ENCODE peak calls at places on chromosomes 11 and 22, in eight cellular contexts. X is body of pancreas, S is sigmoid colon, N is transverse colon, R is A549, O is neural progenitor cell, W is WERI-Rb-1, Z is thoracic aorta. U is an unnamed sample.

GRCh38 chr11:86484164-86484794 is 109.6 kb downstream of the CCDC81 start:
- DNase-seq in X (peak; percentile 34), S (peak; percentile 75), N (no peak), R (peak; percentile 97), O (no peak), W (no peak), Z (peak; percentile 61), U (no peak)

GRCh38 chr22:20118572-20119020 is 1.6 kb upstream of the TRMT2A start:
- DNase-seq in X (no peak), S (no peak), N (no peak), R (no peak), O (peak; percentile 27), W (no peak), Z (no peak), U (no peak)

GRCh38 chr22:37172266-37173245 is 15.5 kb downstream of the C1QTNF6 start:
- DNase-seq in X (peak; percentile 8), S (peak; percentile 50), N (no peak), R (no peak), O (no peak), W (no peak), Z (no peak), U (no peak)

GRCh38 chr11:106276859-106277436 is 199.5 kb downstream of the AASDHPPT start:
- DNase-seq in X (no peak), S (no peak), N (no peak), R (peak; percentile 3), O (peak; percentile 49), W (peak; percentile 20), Z (no peak), U (no peak)

GRCh38 chr22:35301370-35301874 is 1.7 kb downstream of the TOM1 start:
- DNase-seq in X (no peak), S (peak; percentile 80), N (peak; percentile 39), R (peak; percentile 85), O (no peak), W (no peak), Z (no peak), U (no peak)

GRCh38 chr11:42544726-42545125 is 767.1 kb upstream of the API5 start:
- DNase-seq in X (no peak), S (no peak), N (no peak), R (no peak), O (no peak), W (no peak), Z (no peak), U (no peak)

GRCh38 chr11:61725632-61726280 is 26.7 kb upstream of the MYRF start:
- DNase-seq in X (no peak), S (no peak), N (no peak), R (no peak), O (no peak), W (peak; percentile 39), Z (no peak), U (no peak)

GRCh38 chr11:81966340-81966739 is 767.3 kb downstream of the FAM181B start:
- DNase-seq in X (no peak), S (no peak), N (no peak), R (no peak), O (no peak), W (no peak), Z (no peak), U (no peak)

GRCh38 chr11:62242021-62242420 is at the start of gene SCGB1D2:
- DNase-seq in X (peak; percentile 84), S (no peak), N (no peak), R (peak; percentile 50), O (peak; percentile 15), W (no peak), Z (no peak), U (peak; percentile 57)

GRCh38 chr11:120337133-120337895 is 1.1 kb downstream of the ARHGEF12 start:
- DNase-seq in X (peak; percentile 43), S (peak; percentile 68), N (peak; percentile 43), R (no peak), O (peak; percentile 47), W (peak; percentile 11), Z (peak; percentile 12), U (peak; percentile 59)

GRCh38 chr11:2515401-2516275 is 70.8 kb downstream of the KCNQ1 start:
- DNase-seq in X (peak; percentile 8), S (peak; percentile 47), N (peak; percentile 7), R (no peak), O (no peak), W (peak; percentile 3), Z (no peak), U (no peak)

GRCh38 chr11:250274-250673 is 13.5 kb downstream of the PSMD13 start:
- DNase-seq in X (no peak), S (no peak), N (no peak), R (no peak), O (no peak), W (no peak), Z (no peak), U (no peak)

GRCh38 chr11:70597751-70598377 is 199.5 kb downstream of the CTTN start:
- DNase-seq in X (no peak), S (no peak), N (no peak), R (no peak), O (peak; percentile 35), W (no peak), Z (no peak), U (no peak)

GRCh38 chr11:65485820-65486219 is 13.0 kb upstream of the MALAT1 start:
- DNase-seq in X (no peak), S (peak; percentile 77), N (no peak), R (no peak), O (no peak), W (no peak), Z (no peak), U (no peak)

GRCh38 chr11:83649468-83649915 is 363.3 kb upstream of the CCDC90B start:
- DNase-seq in X (no peak), S (no peak), N (no peak), R (no peak), O (no peak), W (no peak), Z (no peak), U (no peak)

GRCh38 chr11:87180743-87181142 is 143.0 kb downstream of the TMEM135 start:
- DNase-seq in X (no peak), S (no peak), N (no peak), R (no peak), O (no peak), W (no peak), Z (no peak), U (no peak)

GRCh38 chr11:71446942-71447688 is 1.1 kb downstream of the DHCR7 start:
- DNase-seq in X (no peak), S (peak; percentile 73), N (peak; percentile 28), R (peak; percentile 18), O (peak; percentile 66), W (no peak), Z (no peak), U (no peak)

GRCh38 chr11:81772161-81772560 is 961.5 kb downstream of the FAM181B start:
- DNase-seq in X (no peak), S (no peak), N (no peak), R (no peak), O (peak; percentile 45), W (no peak), Z (no peak), U (no peak)

GRCh38 chr22:49871482-49871881 is 17.8 kb downstream of the ZBED4 start:
- DNase-seq in X (no peak), S (no peak), N (no peak), R (peak; percentile 29), O (no peak), W (no peak), Z (no peak), U (no peak)

GRCh38 chr11:117771197-117771596 is 25.8 kb downstream of the DSCAML1 start:
- DNase-seq in X (no peak), S (no peak), N (no peak), R (no peak), O (no peak), W (no peak), Z (no peak), U (no peak)
- H3K27ac ChIP-seq in X (no peak overlapping the region), S (no peak overlapping the region), N (no peak overlapping the region), R (no peak overlapping the region), O (no peak overlapping the region), W (no peak overlapping the region), Z (no peak overlapping the region), U (no peak overlapping the region)

GRCh38 chr11:125627236-125627910 is 2.4 kb downstream of the CHEK1 start:
- DNase-seq in X (no peak), S (no peak), N (no peak), R (no peak), O (no peak), W (no peak), Z (no peak), U (no peak)
- H3K4me3 ChIP-seq in X (no peak overlapping the region), S (no peak overlapping the region), N (no peak overlapping the region), R (peak overlapping the region; percentile 60), O (peak overlapping the region; percentile 89), W (peak overlapping the region; percentile 97), Z (no peak overlapping the region), U (no peak overlapping the region)

DNA sequence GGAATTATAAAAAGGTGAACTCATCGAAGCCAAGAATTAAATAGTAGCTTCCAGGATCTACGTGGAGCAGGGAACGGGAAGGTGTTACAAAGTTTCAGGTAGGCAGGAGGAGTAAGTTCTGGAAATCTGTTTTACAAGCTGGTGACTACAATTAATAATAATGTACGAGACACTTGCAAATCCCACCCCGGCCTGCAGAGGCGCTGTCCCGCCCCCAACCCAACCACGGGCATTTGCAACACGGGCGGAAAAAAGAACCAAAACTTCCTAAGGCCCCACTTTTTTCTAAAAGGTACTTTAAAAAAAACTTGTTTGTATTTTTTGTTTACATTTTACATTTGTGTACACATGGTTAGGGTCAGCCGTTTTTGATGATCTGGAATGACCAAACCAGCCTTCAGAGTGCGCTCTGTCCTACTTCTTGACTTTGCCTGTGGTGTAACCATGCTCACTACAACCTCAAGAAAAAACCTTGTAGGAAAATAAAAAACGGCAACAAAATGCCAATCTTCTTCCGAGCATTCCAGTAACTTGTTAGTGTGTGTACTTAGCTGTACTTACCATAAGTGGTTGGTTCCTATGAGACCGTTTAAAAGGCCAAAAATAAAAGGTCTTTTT is 449.6 kb upstream of the B3GAT1 start:
- DNase-seq in X (no peak), S (no peak), N (no peak), R (no peak), O (no peak), W (no peak), Z (no peak), U (no peak)
- TF ChIP-seq CTCF in X (no peak), S (no peak), N (no peak), R (no peak), O (peak; percentile 40), W (no peak), Z (no peak), U (no peak)

DNA sequence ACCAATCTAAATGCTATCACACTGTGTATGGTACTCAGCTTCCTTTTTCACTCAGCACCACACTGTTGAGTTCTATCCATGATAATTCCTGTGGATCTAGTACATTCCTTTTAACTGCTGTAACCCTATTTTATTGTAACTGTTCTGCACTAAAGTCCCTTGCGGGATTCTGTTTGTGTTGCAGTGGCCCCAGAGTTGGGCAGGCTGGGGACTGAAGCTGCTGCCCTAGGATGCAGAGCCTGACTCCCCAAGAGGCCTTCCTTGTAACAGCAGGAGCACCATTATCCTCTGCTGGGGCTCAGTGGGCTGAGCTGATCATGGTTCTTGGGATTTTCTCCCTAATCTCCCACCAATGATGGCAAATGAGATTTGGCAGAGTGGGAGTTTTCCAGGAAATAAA is 77.7 kb downstream of the CABIN1 start:
- DNase-seq in X (no peak), S (peak; percentile 4), N (no peak), R (no peak), O (peak; percentile 50), W (peak; percentile 67), Z (no peak), U (no peak)
- H3K27ac ChIP-seq in X (no peak overlapping the region), S (no peak overlapping the region), N (no peak overlapping the region), R (no peak overlapping the region), O (peak overlapping the region; percentile 53), W (no peak overlapping the region), Z (peak overlapping the region; percentile 12), U (no peak overlapping the region)

DNA sequence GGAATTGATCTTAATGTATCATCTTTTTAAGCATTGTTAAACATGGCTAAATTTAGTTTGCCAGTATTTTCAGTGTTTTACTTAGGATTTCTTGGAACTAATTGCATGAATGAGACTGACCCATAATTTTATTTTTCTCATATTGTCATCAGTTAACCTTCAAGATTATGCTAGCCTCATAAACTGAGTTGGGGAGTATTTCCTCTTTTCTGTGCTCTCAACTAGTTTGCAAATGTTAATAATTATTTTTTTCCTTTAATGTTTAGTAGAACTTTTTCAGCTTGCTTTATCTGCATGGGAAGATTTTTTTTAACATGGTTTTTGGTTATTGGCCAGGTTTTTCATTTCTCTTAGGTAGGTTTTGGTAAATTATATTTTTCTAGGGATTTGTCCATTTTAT is 235.4 kb upstream of the SESN3 start:
- DNase-seq in X (no peak), S (no peak), N (no peak), R (no peak), O (no peak), W (no peak), Z (no peak), U (no peak)
- H3K4me3 ChIP-seq in X (no peak overlapping the region), S (no peak overlapping the region), N (no peak overlapping the region), R (no peak overlapping the region), O (no peak overlapping the region), W (no peak overlapping the region), Z (no peak overlapping the region), U (no peak overlapping the region)

U was measured in heart right ventricle.